ENCODE peak calls at places on chromosomes 12 and 14, in four cellular contexts. One of them, this sample, is unnamed.

GRCh38 chr14:50741571-50741970 is 73.5 kb upstream of the SAV1 start:
- DNase-seq in epithelial cell of esophagus: peak; percentile 67
- DNase-seq in WTC11: no peak
- DNase-seq in GM20000: peak; percentile 17
- DNase-seq in this sample: no peak

GRCh38 chr12:114774181-114774580 is 90.2 kb upstream of the TBX3 start:
- DNase-seq in WTC11: no peak
- DNase-seq in epithelial cell of esophagus: no peak
- DNase-seq in GM20000: no peak
- DNase-seq in this sample: no peak

GRCh38 chr14:62117010-62117717 is 354.9 kb downstream of the SNAPC1 start:
- DNase-seq in GM20000: peak; percentile 69
- DNase-seq in epithelial cell of esophagus: peak; percentile 57
- DNase-seq in WTC11: peak; percentile 97
- DNase-seq in this sample: peak; percentile 90

GRCh38 chr12:64625243-64626077 is 15.2 kb downstream of the RASSF3 start:
- DNase-seq in epithelial cell of esophagus: peak; percentile 91
- DNase-seq in GM20000: peak; percentile 47
- DNase-seq in WTC11: no peak
- DNase-seq in this sample: no peak

GRCh38 chr14:99035712-99036593 is 236.0 kb downstream of the BCL11B start:
- DNase-seq in GM20000: no peak
- DNase-seq in WTC11: peak; percentile 73
- DNase-seq in epithelial cell of esophagus: peak; percentile 97
- DNase-seq in this sample: no peak

GRCh38 chr14:88791252-88791621 is 1.5 kb downstream of the EML5 start:
- DNase-seq in epithelial cell of esophagus: no peak
- DNase-seq in GM20000: no peak
- DNase-seq in WTC11: no peak
- DNase-seq in this sample: no peak

GRCh38 chr14:96581902-96582640 is 79.9 kb downstream of the PAPOLA start:
- DNase-seq in epithelial cell of esophagus: no peak
- DNase-seq in WTC11: peak; percentile 50
- DNase-seq in GM20000: peak; percentile 1
- DNase-seq in this sample: no peak

GRCh38 chr14:70020350-70021170 is 141.3 kb downstream of the SMOC1 start:
- DNase-seq in WTC11: no peak
- DNase-seq in GM20000: no peak
- DNase-seq in epithelial cell of esophagus: no peak
- DNase-seq in this sample: no peak

GRCh38 chr14:31749275-31749674 is 188.1 kb downstream of the NUBPL start:
- DNase-seq in GM20000: no peak
- DNase-seq in WTC11: no peak
- DNase-seq in epithelial cell of esophagus: no peak
- DNase-seq in this sample: no peak

GRCh38 chr14:100417466-100417865 is 94.3 kb downstream of the SLC25A47 start:
- DNase-seq in epithelial cell of esophagus: peak; percentile 91
- DNase-seq in GM20000: no peak
- DNase-seq in WTC11: peak; percentile 79
- DNase-seq in this sample: peak; percentile 76
- TF ChIP-seq CTCF in epithelial cell of esophagus: peak; percentile 94
- TF ChIP-seq CTCF in GM20000: no peak
- TF ChIP-seq CTCF in WTC11: peak; percentile 59
- TF ChIP-seq CTCF in this sample: peak; percentile 49

GRCh38 chr12:106345739-106346138 is 11.8 kb upstream of the POLR3B start:
- DNase-seq in WTC11: peak; percentile 41
- DNase-seq in GM20000: no peak
- DNase-seq in epithelial cell of esophagus: peak; percentile 72
- DNase-seq in this sample: no peak
- TF ChIP-seq CTCF in WTC11: no peak
- TF ChIP-seq CTCF in GM20000: no peak
- TF ChIP-seq CTCF in epithelial cell of esophagus: peak; percentile 58
- TF ChIP-seq CTCF in this sample: no peak

GRCh38 chr14:105316563-105316941 is 2.0 kb downstream of the PACS2 start:
- DNase-seq in epithelial cell of esophagus: no peak
- DNase-seq in GM20000: no peak
- DNase-seq in WTC11: no peak
- DNase-seq in this sample: no peak
- TF ChIP-seq CTCF in epithelial cell of esophagus: no peak
- TF ChIP-seq CTCF in GM20000: no peak
- TF ChIP-seq CTCF in WTC11: no peak
- TF ChIP-seq CTCF in this sample: no peak

GRCh38 chr12:96500686-96501085 is 11.3 kb downstream of the CFAP54 start:
- DNase-seq in GM20000: no peak
- DNase-seq in WTC11: no peak
- DNase-seq in epithelial cell of esophagus: peak; percentile 23
- DNase-seq in this sample: no peak
- TF ChIP-seq CTCF in GM20000: no peak
- TF ChIP-seq CTCF in WTC11: no peak
- TF ChIP-seq CTCF in epithelial cell of esophagus: no peak
- TF ChIP-seq CTCF in this sample: no peak

GRCh38 chr14:21861153-21861552 is 187.5 kb upstream of the OR4E1 start:
- DNase-seq in WTC11: no peak
- DNase-seq in GM20000: no peak
- DNase-seq in epithelial cell of esophagus: no peak
- DNase-seq in this sample: no peak

GRCh38 chr14:21863289-21863688 is 189.7 kb upstream of the OR4E1 start:
- DNase-seq in epithelial cell of esophagus: no peak
- DNase-seq in WTC11: no peak
- DNase-seq in GM20000: no peak
- DNase-seq in this sample: no peak

DNA sequence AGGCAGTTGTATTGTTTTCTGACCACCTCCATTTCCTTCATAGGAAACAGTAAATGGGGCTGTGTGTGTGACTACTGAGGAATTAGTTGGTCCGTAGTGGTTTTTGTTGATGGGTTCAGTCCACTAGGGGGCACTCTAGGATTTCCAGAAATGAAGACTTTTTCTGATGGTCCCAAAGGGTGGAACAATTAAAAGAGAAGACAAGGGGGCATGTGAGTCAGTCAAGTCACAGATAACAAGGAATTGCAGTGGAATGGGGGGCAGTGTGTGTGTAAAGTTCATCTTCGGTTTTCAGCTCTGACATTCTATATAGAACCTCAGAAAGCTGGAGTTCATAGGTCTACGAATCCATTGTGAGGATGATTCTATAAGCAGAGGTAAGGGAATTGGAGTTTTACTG is 186.6 kb upstream of the OR4E1 start:
- DNase-seq in epithelial cell of esophagus: peak; percentile 47
- DNase-seq in GM20000: peak; percentile 9
- DNase-seq in WTC11: peak; percentile 58
- DNase-seq in this sample: no peak
- TF ChIP-seq CTCF in epithelial cell of esophagus: peak; percentile 33
- TF ChIP-seq CTCF in GM20000: peak; percentile 31
- TF ChIP-seq CTCF in WTC11: peak; percentile 65
- TF ChIP-seq CTCF in this sample: peak; percentile 74

DNA sequence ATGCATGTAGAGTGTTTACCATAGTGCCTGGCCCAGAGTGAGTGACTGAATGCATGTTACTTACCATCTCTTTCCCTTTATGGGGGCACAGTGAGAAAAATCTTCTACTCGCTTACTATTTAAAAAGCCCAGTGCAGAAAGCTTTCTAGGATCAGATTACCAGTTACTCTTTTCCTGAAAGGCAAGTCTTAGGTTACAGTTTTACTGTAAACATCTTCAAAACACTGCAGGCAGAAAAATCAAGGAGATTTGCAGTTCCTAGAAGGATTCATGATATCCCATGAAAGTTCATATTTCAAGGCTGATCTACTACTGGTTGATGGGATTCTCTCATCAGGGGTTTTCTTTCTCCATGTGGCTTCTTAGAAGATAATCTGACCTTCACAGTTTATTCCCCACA is 29.3 kb upstream of the DAAM1 start:
- DNase-seq in GM20000: no peak
- DNase-seq in epithelial cell of esophagus: no peak
- DNase-seq in WTC11: no peak
- DNase-seq in this sample: no peak
- TF ChIP-seq CTCF in GM20000: no peak
- TF ChIP-seq CTCF in epithelial cell of esophagus: no peak
- TF ChIP-seq CTCF in WTC11: no peak
- TF ChIP-seq CTCF in this sample: no peak

GRCh38 chr12:107093547-107094448 is at the start of gene CRY1:
- DNase-seq in epithelial cell of esophagus: peak; percentile 96
- DNase-seq in WTC11: peak; percentile 94
- DNase-seq in GM20000: peak; percentile 87
- DNase-seq in this sample: peak; percentile 96
- TF ChIP-seq CTCF in epithelial cell of esophagus: no peak
- TF ChIP-seq CTCF in WTC11: no peak
- TF ChIP-seq CTCF in GM20000: no peak
- TF ChIP-seq CTCF in this sample: no peak